ENCODE peak calls at places on chromosomes 13 and 19, in seven cellular contexts. S, R, H, K, B, M and J are unnamed samples.
A peak's percentile ranks its signal among the peaks of the same experiment; 100 is the strongest.

GRCh38 chr13:113804017-113804702 is 45.1 kb downstream of the TMEM255B start:
- DNase-seq in S (no peak), R (no peak), H (no peak), K (no peak), B (no peak), M (no peak), J (no peak)

GRCh38 chr13:99265162-99265822 is 7.1 kb upstream of the GPR18 start:
- DNase-seq in S (no peak), R (no peak), H (no peak), K (no peak), B (no peak), M (peak; percentile 67), J (no peak)

GRCh38 chr19:49551531-49551930 is 23.7 kb downstream of the RCN3 start:
- DNase-seq in S (no peak), R (no peak), H (no peak), K (no peak), B (no peak), M (no peak), J (no peak)

GRCh38 chr13:89053418-89053817 is 1382.2 kb downstream of the SLITRK5 start:
- DNase-seq in S (no peak), R (no peak), H (no peak), K (no peak), B (no peak), M (no peak), J (no peak)

GRCh38 chr19:9847087-9847671 is 12.1 kb downstream of the PIN1 start:
- DNase-seq in S (no peak), R (peak; percentile 94), H (no peak), K (peak; percentile 41), B (peak; percentile 59), M (peak; percentile 78), J (no peak)

GRCh38 chr19:49019242-49019932 is 2.5 kb upstream of the LHB start:
- DNase-seq in S (no peak), R (peak; percentile 53), H (peak; percentile 33), K (no peak), B (peak; percentile 91), M (peak; percentile 84), J (no peak)

GRCh38 chr19:15248648-15249559 is 16.7 kb upstream of the EPHX3 start:
- DNase-seq in S (no peak), R (peak; percentile 88), H (no peak), K (peak; percentile 64), B (no peak), M (no peak), J (no peak)

GRCh38 chr13:114161644-114162532 is 17.2 kb upstream of the CFAP97D2 start:
- DNase-seq in S (no peak), R (no peak), H (no peak), K (no peak), B (no peak), M (peak; percentile 56), J (no peak)

GRCh38 chr19:42601811-42602443 is 7.2 kb upstream of the CEACAM8 start:
- DNase-seq in S (no peak), R (peak; percentile 34), H (no peak), K (no peak), B (no peak), M (peak; percentile 35), J (no peak)

GRCh38 chr13:43364210-43365041 is 341.0 kb downstream of the DNAJC15 start:
- DNase-seq in S (no peak), R (peak; percentile 86), H (no peak), K (no peak), B (no peak), M (no peak), J (no peak)

GRCh38 chr13:29402168-29402621 is 193.3 kb downstream of the SLC7A1 start:
- DNase-seq in S (no peak), R (peak; percentile 30), H (no peak), K (no peak), B (no peak), M (no peak), J (no peak)

GRCh38 chr19:17321655-17322489 is 12.5 kb downstream of the DDA1 start:
- DNase-seq in S (no peak), R (no peak), H (no peak), K (no peak), B (no peak), M (no peak), J (no peak)